ENCODE peak calls at places on chromosomes 7 and 10, in four cellular contexts. One of them, this sample, is unnamed.

GRCh38 chr7:152588350-152588749 is 87.6 kb downstream of the XRCC2 start:
- DNase-seq in AG10803: peak; percentile 65
- DNase-seq in IMR-90: peak; percentile 53
- DNase-seq in heart left ventricle: no peak
- DNase-seq in this sample: peak; percentile 72

GRCh38 chr10:21263839-21264238 is 261.6 kb downstream of the SKIDA1 start:
- DNase-seq in AG10803: no peak
- DNase-seq in IMR-90: no peak
- DNase-seq in heart left ventricle: no peak
- DNase-seq in this sample: no peak

GRCh38 chr7:128940494-128941322 is 3.0 kb downstream of the IRF5 start:
- DNase-seq in AG10803: no peak
- DNase-seq in IMR-90: no peak
- DNase-seq in heart left ventricle: peak; percentile 65
- DNase-seq in this sample: no peak

GRCh38 chr10:102624751-102625330 is 19.4 kb upstream of the TRIM8 start:
- DNase-seq in AG10803: no peak
- DNase-seq in IMR-90: no peak
- DNase-seq in heart left ventricle: no peak
- DNase-seq in this sample: no peak

GRCh38 chr7:1240917-1241509 is 8.3 kb downstream of the UNCX start:
- DNase-seq in AG10803: no peak
- DNase-seq in IMR-90: no peak
- DNase-seq in heart left ventricle: no peak
- DNase-seq in this sample: no peak

GRCh38 chr7:108611268-108611667 is 41.6 kb downstream of the DNAJB9 start:
- DNase-seq in AG10803: no peak
- DNase-seq in IMR-90: no peak
- DNase-seq in heart left ventricle: no peak
- DNase-seq in this sample: no peak

GRCh38 chr7:57642730-57643129 is 192.8 kb downstream of the ZNF716 start:
- DNase-seq in AG10803: no peak
- DNase-seq in IMR-90: no peak
- DNase-seq in heart left ventricle: no peak
- DNase-seq in this sample: no peak

GRCh38 chr7:38318803-38319416 is 45.5 kb upstream of the TARP start:
- DNase-seq in AG10803: peak; percentile 82
- DNase-seq in IMR-90: peak; percentile 81
- DNase-seq in heart left ventricle: peak; percentile 34
- DNase-seq in this sample: peak; percentile 79

GRCh38 chr7:27374958-27375841 is 132.6 kb downstream of the EVX1 start:
- DNase-seq in AG10803: no peak
- DNase-seq in IMR-90: no peak
- DNase-seq in heart left ventricle: no peak
- DNase-seq in this sample: no peak

GRCh38 chr10:10222288-10222945 is 795.3 kb upstream of the CELF2 start:
- DNase-seq in AG10803: peak; percentile 14
- DNase-seq in IMR-90: peak; percentile 40
- DNase-seq in heart left ventricle: no peak
- DNase-seq in this sample: peak; percentile 55

GRCh38 chr10:12130237-12130872 is 878 bp downstream of the SEC61A2 start:
- DNase-seq in AG10803: peak; percentile 71
- DNase-seq in IMR-90: peak; percentile 73
- DNase-seq in heart left ventricle: no peak
- DNase-seq in this sample: peak; percentile 72

GRCh38 chr10:101031796-101032636 is 982 bp downstream of the SFXN3 start:
- DNase-seq in AG10803: peak; percentile 71
- DNase-seq in IMR-90: peak; percentile 63
- DNase-seq in heart left ventricle: peak; percentile 90
- DNase-seq in this sample: peak; percentile 56

GRCh38 chr10:17348111-17349008 is 106.0 kb downstream of the ST8SIA6 start:
- DNase-seq in AG10803: peak; percentile 84
- DNase-seq in IMR-90: peak; percentile 79
- DNase-seq in heart left ventricle: peak; percentile 63
- DNase-seq in this sample: peak; percentile 91

GRCh38 chr10:62561151-62561550 is 187.0 kb downstream of the ZNF365 start:
- DNase-seq in AG10803: no peak
- DNase-seq in IMR-90: peak; percentile 27
- DNase-seq in heart left ventricle: no peak
- DNase-seq in this sample: no peak

GRCh38 chr10:121598261-121599249 is at the start of gene FGFR2:
- DNase-seq in AG10803: peak; percentile 47
- DNase-seq in IMR-90: no peak
- DNase-seq in heart left ventricle: peak; percentile 76
- DNase-seq in this sample: peak; percentile 17

GRCh38 chr7:25579688-25580075 is 351.4 kb upstream of the NPVF start:
- DNase-seq in AG10803: no peak
- DNase-seq in IMR-90: no peak
- DNase-seq in heart left ventricle: no peak
- DNase-seq in this sample: no peak

GRCh38 chr7:64574481-64575159 is 11.7 kb upstream of the ZNF680 start:
- DNase-seq in AG10803: peak; percentile 21
- DNase-seq in IMR-90: peak; percentile 38
- DNase-seq in heart left ventricle: peak; percentile 48
- DNase-seq in this sample: peak; percentile 61

GRCh38 chr10:52639652-52640051 is 132.9 kb downstream of the MBL2 start:
- DNase-seq in AG10803: peak; percentile 65
- DNase-seq in IMR-90: no peak
- DNase-seq in heart left ventricle: no peak
- DNase-seq in this sample: no peak

GRCh38 chr7:99779949-99780348 is 4.0 kb downstream of the CYP3A4 start:
- DNase-seq in AG10803: no peak
- DNase-seq in IMR-90: no peak
- DNase-seq in heart left ventricle: no peak
- DNase-seq in this sample: no peak

GRCh38 chr7:99778880-99779279 is 5.1 kb downstream of the CYP3A4 start:
- DNase-seq in AG10803: no peak
- DNase-seq in IMR-90: no peak
- DNase-seq in heart left ventricle: no peak
- DNase-seq in this sample: no peak

GRCh38 chr7:99784007-99784406 is at the start of gene CYP3A4:
- DNase-seq in AG10803: no peak
- DNase-seq in IMR-90: no peak
- DNase-seq in heart left ventricle: no peak
- DNase-seq in this sample: peak; percentile 14

GRCh38 chr7:99782012-99782953 is 1.7 kb downstream of the CYP3A4 start:
- DNase-seq in AG10803: no peak
- DNase-seq in IMR-90: no peak
- DNase-seq in heart left ventricle: no peak
- DNase-seq in this sample: no peak

DNA sequence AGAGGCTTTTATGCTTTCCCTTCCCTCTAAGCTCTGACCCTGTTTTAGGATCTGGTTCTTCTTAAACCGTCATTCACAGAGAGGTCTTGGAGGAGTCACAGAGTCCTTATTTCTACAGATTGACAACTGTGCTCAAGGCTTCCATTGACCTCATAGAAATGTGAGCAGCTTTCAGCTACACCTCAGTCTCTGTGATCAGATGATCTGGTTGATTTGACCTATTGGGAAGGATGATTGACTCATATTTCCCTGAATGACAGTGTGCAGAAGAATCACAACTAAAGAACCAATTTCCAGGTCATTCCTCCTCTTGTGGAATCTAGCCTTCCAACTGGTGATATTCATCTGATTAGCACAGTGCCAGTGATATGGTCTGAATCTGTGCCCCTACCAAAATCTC is 3.4 kb downstream of the CYP3A4 start:
- DNase-seq in AG10803: no peak
- DNase-seq in IMR-90: no peak
- DNase-seq in heart left ventricle: no peak
- DNase-seq in this sample: no peak
- TF ChIP-seq CTCF in AG10803: no peak
- TF ChIP-seq CTCF in IMR-90: no peak
- TF ChIP-seq CTCF in heart left ventricle: no peak
- TF ChIP-seq CTCF in this sample: no peak

GRCh38 chr10:79244068-79244442 is 103.2 kb upstream of the PPIF start:
- DNase-seq in AG10803: no peak
- DNase-seq in IMR-90: no peak
- DNase-seq in heart left ventricle: no peak
- DNase-seq in this sample: no peak
- H3K4me3 ChIP-seq in AG10803: no peak overlapping the region
- H3K4me3 ChIP-seq in IMR-90: no peak overlapping the region
- H3K4me3 ChIP-seq in heart left ventricle: peak overlapping the region; percentile 46
- H3K4me3 ChIP-seq in this sample: no peak overlapping the region

GRCh38 chr7:104859754-104860426 is 154.1 kb upstream of the KMT2E start:
- DNase-seq in AG10803: no peak
- DNase-seq in IMR-90: no peak
- DNase-seq in heart left ventricle: no peak
- DNase-seq in this sample: peak; percentile 15

GRCh38 chr7:104857458-104858425 is 156.3 kb upstream of the KMT2E start:
- DNase-seq in AG10803: no peak
- DNase-seq in IMR-90: no peak
- DNase-seq in heart left ventricle: no peak
- DNase-seq in this sample: no peak

GRCh38 chr7:104861729-104862128 is 152.3 kb upstream of the KMT2E start:
- DNase-seq in AG10803: no peak
- DNase-seq in IMR-90: no peak
- DNase-seq in heart left ventricle: no peak
- DNase-seq in this sample: no peak

DNA sequence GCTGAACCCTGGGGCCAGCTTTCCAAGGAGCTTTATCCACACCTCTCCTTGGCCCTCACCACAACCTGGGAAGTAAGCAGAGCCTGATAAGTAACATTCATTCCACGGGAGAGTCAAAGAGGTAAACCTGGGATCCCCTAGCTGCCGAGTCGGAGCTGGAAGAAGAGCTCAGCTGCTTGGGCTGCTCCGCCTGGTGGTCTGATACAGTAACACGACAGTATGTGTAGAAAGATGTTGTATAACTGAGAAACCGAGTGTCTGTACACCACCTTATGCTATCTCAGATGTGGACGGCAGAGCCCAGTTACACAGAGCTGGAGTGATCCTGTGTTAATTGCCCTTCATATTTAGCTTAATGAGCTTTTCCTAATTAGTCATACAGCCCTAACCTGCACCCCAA is 151.3 kb upstream of the KMT2E start:
- DNase-seq in AG10803: no peak
- DNase-seq in IMR-90: no peak
- DNase-seq in heart left ventricle: no peak
- DNase-seq in this sample: peak; percentile 11
- TF ChIP-seq CTCF in AG10803: peak; percentile 49
- TF ChIP-seq CTCF in IMR-90: peak; percentile 8
- TF ChIP-seq CTCF in heart left ventricle: no peak
- TF ChIP-seq CTCF in this sample: peak; percentile 39

DNA sequence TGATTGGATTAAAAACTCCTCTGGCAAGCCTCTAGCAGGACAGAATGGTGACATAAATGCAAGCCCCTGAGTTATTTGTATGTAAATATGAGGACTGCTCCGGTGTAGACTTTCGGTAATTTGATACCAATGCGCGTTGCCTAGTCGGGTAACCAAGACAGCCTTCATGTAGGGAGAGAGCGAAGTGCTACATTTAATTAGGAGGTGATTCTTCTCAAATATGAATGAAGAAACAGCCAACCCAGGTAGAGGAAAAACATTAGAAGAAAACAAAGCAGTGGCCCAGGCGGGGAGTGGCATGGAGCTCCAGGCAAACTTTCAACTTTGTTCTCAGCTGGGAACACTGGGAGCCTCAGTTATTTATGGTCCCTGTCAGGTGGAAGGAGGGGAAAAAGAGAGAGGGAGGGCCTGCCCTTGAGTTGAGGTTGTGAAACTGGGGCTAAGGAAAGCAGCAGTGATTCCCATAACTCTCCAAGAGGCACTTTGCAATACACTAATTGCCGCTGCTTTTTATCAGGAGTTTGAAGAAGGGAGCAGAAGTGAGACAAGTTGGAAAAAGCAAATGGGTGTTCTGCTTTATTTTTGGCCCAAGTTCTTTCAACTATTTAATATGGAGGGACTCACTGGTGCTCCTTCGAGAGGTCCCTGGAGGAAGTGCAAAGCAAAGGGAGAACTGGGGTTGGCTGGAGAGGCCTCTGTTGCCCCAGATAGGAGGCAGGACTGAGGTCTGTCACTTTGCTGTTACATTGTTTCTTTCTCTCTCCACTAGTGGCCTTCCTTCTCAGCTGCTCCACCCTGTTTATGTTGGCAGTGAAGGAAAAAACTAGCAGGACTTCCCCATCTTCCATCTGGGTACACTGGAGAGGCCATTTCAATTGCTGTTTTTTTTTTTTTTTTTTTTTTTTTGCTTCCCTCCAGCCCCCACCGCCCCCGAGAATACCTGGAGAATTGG is 234.6 kb upstream of the CCDC6 start:
- DNase-seq in AG10803: no peak
- DNase-seq in IMR-90: peak; percentile 13
- DNase-seq in heart left ventricle: peak; percentile 22
- DNase-seq in this sample: peak; percentile 18
- H3K4me3 ChIP-seq in AG10803: no peak overlapping the region
- H3K4me3 ChIP-seq in IMR-90: no peak overlapping the region
- H3K4me3 ChIP-seq in heart left ventricle: peak overlapping the region; percentile 8
- H3K4me3 ChIP-seq in this sample: no peak overlapping the region

GRCh38 chr10:84291389-84291788 is 37.0 kb upstream of the CCSER2 start:
- DNase-seq in AG10803: peak; percentile 47
- DNase-seq in IMR-90: peak; percentile 78
- DNase-seq in heart left ventricle: no peak
- DNase-seq in this sample: peak; percentile 54
- TF ChIP-seq CTCF in AG10803: no peak
- TF ChIP-seq CTCF in IMR-90: no peak
- TF ChIP-seq CTCF in heart left ventricle: no peak
- TF ChIP-seq CTCF in this sample: no peak

GRCh38 chr10:132592790-132593788 is 55.5 kb downstream of the INPP5A start:
- DNase-seq in AG10803: no peak
- DNase-seq in IMR-90: no peak
- DNase-seq in heart left ventricle: no peak
- DNase-seq in this sample: no peak
- H3K4me3 ChIP-seq in AG10803: no peak overlapping the region
- H3K4me3 ChIP-seq in IMR-90: no peak overlapping the region
- H3K4me3 ChIP-seq in heart left ventricle: no peak overlapping the region
- H3K4me3 ChIP-seq in this sample: no peak overlapping the region

DNA sequence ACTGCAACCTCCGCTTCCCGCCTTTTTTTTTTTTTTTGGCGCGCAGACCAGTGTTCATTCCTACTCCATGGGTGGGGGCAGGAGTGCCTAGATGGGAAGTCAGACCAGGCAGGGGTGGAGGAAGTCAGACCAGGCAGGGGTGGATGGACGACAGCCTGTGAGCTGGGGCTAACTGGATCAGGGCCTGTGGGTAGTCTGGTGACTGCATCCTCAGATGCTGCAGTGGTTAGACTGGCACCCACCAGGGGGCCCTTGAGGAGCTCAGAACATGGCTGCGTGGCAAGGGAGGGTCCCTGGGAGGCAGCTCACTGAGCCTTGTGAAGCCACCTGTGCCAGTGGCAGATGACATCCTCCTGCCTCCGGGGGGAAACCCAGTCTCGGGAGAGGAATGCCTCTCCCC is 35.1 kb downstream of the RCC1L start:
- DNase-seq in AG10803: no peak
- DNase-seq in IMR-90: no peak
- DNase-seq in heart left ventricle: no peak
- DNase-seq in this sample: no peak
- TF ChIP-seq CTCF in AG10803: no peak
- TF ChIP-seq CTCF in IMR-90: no peak
- TF ChIP-seq CTCF in heart left ventricle: no peak
- TF ChIP-seq CTCF in this sample: no peak

DNA sequence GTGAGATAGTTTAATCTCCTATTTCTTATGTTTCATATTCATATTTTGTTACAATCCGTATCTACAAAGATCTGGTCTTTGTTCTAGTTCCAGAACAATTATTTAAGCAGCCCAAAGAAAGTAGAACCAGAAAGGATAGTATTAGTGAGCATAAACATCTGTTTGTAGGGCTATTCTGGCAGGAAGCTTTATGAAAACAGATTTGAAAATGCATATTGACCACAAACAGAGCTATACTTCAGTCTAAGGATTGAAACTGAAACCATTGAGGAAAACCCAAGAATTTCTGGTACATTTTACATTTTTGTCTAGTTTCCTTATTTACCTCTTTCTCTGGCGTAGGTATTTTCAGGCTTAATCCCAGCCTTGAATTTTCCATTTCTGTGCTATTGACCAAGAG is 28.1 kb downstream of the LRGUK start:
- DNase-seq in AG10803: peak; percentile 3
- DNase-seq in IMR-90: no peak
- DNase-seq in heart left ventricle: no peak
- DNase-seq in this sample: peak; percentile 25
- H3K4me3 ChIP-seq in AG10803: no peak overlapping the region
- H3K4me3 ChIP-seq in IMR-90: no peak overlapping the region
- H3K4me3 ChIP-seq in heart left ventricle: no peak overlapping the region
- H3K4me3 ChIP-seq in this sample: no peak overlapping the region